ENCODE peak calls at places on chromosomes 3 and 15, in ten cellular contexts. L, W, U, D, O, R, E, T, Y and A are unnamed samples.

GRCh38 chr15:35557544-35557943 is 11.6 kb upstream of the DPH6 start:
- DNase-seq in L (no peak), W (no peak), U (no peak), D (peak), O (peak), R (no peak), E (no peak), T (no peak), Y (no peak), A (no peak)

GRCh38 chr15:69200773-69201745 is 40.6 kb downstream of the GLCE start:
- DNase-seq in L (no peak), W (no peak), U (no peak), D (no peak), O (no peak), R (no peak), E (no peak), T (no peak), Y (no peak), A (peak)

GRCh38 chr3:13221491-13221890 is 148.3 kb upstream of the IQSEC1 start:
- DNase-seq in L (no peak), W (no peak), U (no peak), D (no peak), O (no peak), R (no peak), E (no peak), T (no peak), Y (no peak), A (peak)

GRCh38 chr3:186406669-186407635 is 44.9 kb upstream of the DGKG start:
- DNase-seq in L (peak), W (no peak), U (no peak), D (no peak), O (no peak), R (no peak), E (no peak), T (no peak), Y (no peak), A (no peak)

GRCh38 chr15:50764331-50765201 is 940 bp downstream of the SPPL2A start:
- DNase-seq in L (no peak), W (no peak), U (peak), D (peak), O (no peak), R (no peak), E (no peak), T (no peak), Y (no peak), A (no peak)

GRCh38 chr3:195265363-195265976 is 5.5 kb downstream of the XXYLT1 start:
- DNase-seq in L (no peak), W (no peak), U (no peak), D (no peak), O (no peak), R (no peak), E (no peak), T (no peak), Y (no peak), A (peak)

GRCh38 chr3:139434764-139435291 is 41.5 kb downstream of the RBP2 start:
- DNase-seq in L (no peak), W (no peak), U (no peak), D (peak), O (no peak), R (no peak), E (no peak), T (no peak), Y (peak), A (no peak)

GRCh38 chr3:114552527-114552812 is 258.6 kb downstream of the TIGIT start:
- DNase-seq in L (no peak), W (no peak), U (no peak), D (no peak), O (no peak), R (no peak), E (no peak), T (no peak), Y (no peak), A (no peak)